ENCODE peak calls at places on chromosomes 3 and 15, in six cellular contexts. P is A549, K is heart left ventricle, T is uterus, E is AG10803, U is choroid plexus epithelial cell. X is an unnamed sample.

GRCh38 chr15:89179966-89180875 is 41.2 kb downstream of the RLBP1 start:
- DNase-seq in K (no peak), U (peak), E (no peak), T (no peak), P (no peak), X (peak)

GRCh38 chr15:80580107-80580506 is 115.0 kb upstream of the ABHD17C start:
- DNase-seq in U (peak), T (no peak), P (peak), E (peak), K (no peak), X (peak)

GRCh38 chr15:91049378-91050127 is 27.2 kb upstream of the VPS33B start:
- DNase-seq in U (peak), K (peak), P (peak), E (peak), T (peak), X (peak)

GRCh38 chr15:42385206-42385979 is 26.1 kb downstream of the CAPN3 start:
- DNase-seq in K (no peak), U (peak), E (peak), T (no peak), P (peak), X (no peak)

GRCh38 chr15:83504365-83504764 is 57.2 kb downstream of the SH3GL3 start:
- DNase-seq in P (no peak), T (no peak), K (no peak), U (no peak), E (no peak), X (no peak)

GRCh38 chr3:61537366-61537765 is 24.0 kb upstream of the PTPRG start:
- DNase-seq in T (no peak), P (no peak), E (no peak), K (no peak), U (peak), X (no peak)

GRCh38 chr3:172280406-172281051 is 167.7 kb downstream of the GHSR start:
- DNase-seq in P (no peak), T (no peak), E (peak), K (no peak), U (peak), X (no peak)

GRCh38 chr15:74060251-74060650 is 22.1 kb downstream of the GOLGA6A start:
- DNase-seq in U (no peak), P (no peak), K (no peak), E (no peak), T (no peak), X (no peak)

GRCh38 chr3:15858547-15859506 is 61.0 kb upstream of the ANKRD28 start:
- DNase-seq in T (peak), K (peak), P (peak), E (peak), U (peak), X (no peak)

GRCh38 chr3:171306631-171307030 is 153.6 kb downstream of the TNIK start:
- DNase-seq in U (peak), T (peak), K (peak), E (peak), P (peak), X (peak)

GRCh38 chr3:178155521-178155920 is 380.7 kb upstream of the KCNMB2 start:
- DNase-seq in P (peak), K (no peak), U (no peak), E (no peak), T (no peak), X (no peak)

GRCh38 chr3:40973141-40973540 is 226.2 kb upstream of the CTNNB1 start:
- DNase-seq in K (no peak), P (no peak), T (no peak), U (no peak), E (no peak), X (no peak)

GRCh38 chr3:8739757-8740508 is 6.3 kb downstream of the CAV3 start:
- DNase-seq in T (no peak), U (peak), K (no peak), P (peak), E (peak), X (no peak)

GRCh38 chr3:150603090-150603887 is at the start of gene SELENOT:
- DNase-seq in T (peak), P (peak), E (peak), K (peak), U (peak), X (peak)

GRCh38 chr3:150597646-150598045 is 5.5 kb upstream of the SELENOT start:
- DNase-seq in E (no peak), U (no peak), T (no peak), P (no peak), K (no peak), X (no peak)

GRCh38 chr3:150602426-150603089 is 563 bp upstream of the SELENOT start:
- DNase-seq in K (no peak), P (no peak), U (no peak), T (no peak), E (no peak), X (no peak)

GRCh38 chr3:150603888-150604319 is 783 bp downstream of the SELENOT start:
- DNase-seq in P (no peak), E (no peak), T (no peak), U (no peak), K (no peak), X (no peak)

DNA sequence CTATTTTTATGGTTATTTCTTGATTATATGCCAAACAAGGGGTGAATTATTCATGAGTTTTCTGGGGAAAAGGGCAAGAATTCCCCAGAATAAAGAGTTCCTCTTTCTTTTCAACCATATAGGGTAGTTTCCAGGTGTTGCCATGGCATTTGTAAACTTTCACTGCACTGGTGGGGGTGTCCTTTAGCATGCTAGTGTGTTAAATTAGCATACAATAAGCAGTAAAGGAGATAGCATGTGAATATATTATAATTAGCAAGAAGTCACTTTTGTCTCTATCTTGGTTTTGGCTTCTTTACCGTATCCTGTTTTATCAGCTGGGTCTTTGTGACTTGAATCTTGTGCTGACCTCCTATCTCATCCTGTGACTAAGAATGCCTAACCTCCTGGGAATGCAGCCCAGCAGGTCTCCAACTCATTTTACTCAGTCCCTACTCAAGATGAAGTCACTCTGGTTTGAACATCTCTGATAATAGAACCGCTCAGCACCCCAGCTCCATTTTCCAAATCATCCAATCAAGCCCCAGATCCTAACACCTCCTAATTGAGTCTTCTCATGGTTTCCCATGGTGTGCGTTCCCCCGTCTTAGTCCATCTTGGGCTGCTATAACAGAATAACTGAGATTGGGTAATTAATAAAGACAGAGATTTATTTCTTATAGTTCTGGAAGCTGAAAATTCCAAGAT is 3.4 kb upstream of the SELENOT start:
- DNase-seq in E (peak), P (no peak), T (no peak), U (peak), K (no peak), X (no peak)
- H3K4me3 ChIP-seq in E (no peak), P (no peak), T (no peak), U (no peak), K (no peak), X (no peak)

DNA sequence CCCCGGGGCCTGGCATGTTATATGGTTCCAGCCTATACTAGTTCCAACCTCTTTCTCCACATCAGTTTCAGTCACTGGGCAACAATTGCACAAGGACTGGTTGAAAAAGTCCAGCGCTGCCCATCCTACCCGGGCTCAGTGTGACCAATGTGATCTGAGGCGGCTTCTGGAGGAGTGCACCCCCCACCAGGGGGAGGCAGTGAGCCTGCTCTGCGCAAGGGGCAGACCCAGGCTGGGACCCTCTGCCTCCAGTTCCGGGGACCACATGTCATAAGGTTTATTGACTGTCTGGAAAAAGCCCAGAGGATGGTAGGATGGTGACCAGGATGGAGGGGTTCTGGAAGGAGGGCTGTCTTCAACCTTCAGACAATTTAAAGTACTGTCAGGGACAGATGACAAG is 25.6 kb upstream of the NR2E3 start:
- DNase-seq in K (no peak), E (no peak), P (no peak), T (no peak), U (no peak), X (no peak)
- TF ChIP-seq CTCF in K (peak), E (peak), P (peak), T (no peak), U (peak), X (peak)

GRCh38 chr3:49019941-49020334 is 1.6 kb upstream of the DALRD3 start:
- DNase-seq in P (no peak), K (peak), T (no peak), E (no peak), U (no peak), X (no peak)
- H3K4me3 ChIP-seq in P (peak), K (peak), T (peak), E (peak), U (peak), X (peak)

GRCh38 chr3:43792904-43793303 is 102.2 kb downstream of the ABHD5 start:
- DNase-seq in E (peak), T (no peak), P (no peak), K (no peak), U (no peak), X (no peak)

GRCh38 chr3:43797794-43798193 is 107.1 kb downstream of the ABHD5 start:
- DNase-seq in T (no peak), K (no peak), U (no peak), P (no peak), E (no peak), X (no peak)

GRCh38 chr3:43793648-43794372 is 103.1 kb downstream of the ABHD5 start:
- DNase-seq in T (no peak), E (no peak), P (no peak), U (no peak), K (no peak), X (no peak)

GRCh38 chr3:43796041-43796596 is 105.4 kb downstream of the ABHD5 start:
- DNase-seq in E (peak), U (no peak), T (no peak), K (no peak), P (no peak), X (no peak)

DNA sequence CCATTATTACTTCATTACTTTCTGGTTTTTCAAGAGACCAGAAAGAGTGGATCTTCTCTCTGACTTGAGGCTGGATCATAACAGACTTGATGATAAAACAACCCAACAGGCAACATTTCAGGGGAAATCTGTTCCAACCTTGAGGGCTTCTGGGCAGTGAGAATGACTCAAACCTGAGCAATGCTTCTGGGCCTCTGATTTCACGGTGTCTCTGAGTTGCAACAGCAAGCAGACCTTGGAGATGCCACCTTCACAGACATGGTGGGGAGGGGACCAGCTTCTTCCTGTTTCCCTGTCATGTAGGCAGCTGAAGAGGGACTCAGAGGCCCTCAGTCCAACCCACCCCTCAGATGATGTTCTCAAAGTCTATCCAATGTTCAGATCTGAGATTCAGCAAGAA is 104.0 kb downstream of the ABHD5 start:
- DNase-seq in K (no peak), U (peak), E (peak), P (no peak), T (no peak), X (peak)
- TF ChIP-seq CTCF in K (no peak), U (no peak), E (no peak), P (no peak), T (no peak), X (no peak)

DNA sequence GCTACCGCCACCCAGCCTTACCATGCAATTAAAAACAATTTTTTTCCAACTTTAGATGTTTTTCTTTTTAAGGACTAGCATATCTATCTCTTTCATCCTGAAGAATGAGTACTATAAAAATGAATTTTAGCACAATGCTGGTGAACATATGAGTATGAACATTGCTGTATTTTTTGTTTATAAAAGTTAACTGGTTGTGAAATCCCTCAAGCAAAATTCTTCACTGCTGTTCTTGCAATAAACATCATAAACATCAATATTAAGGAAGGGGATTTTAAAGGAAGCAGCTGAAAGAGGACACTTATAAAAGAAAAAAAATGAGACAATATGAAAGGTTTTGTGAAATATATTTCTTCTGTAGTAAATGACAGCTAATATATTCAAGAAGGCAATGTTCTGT is 3.0 kb downstream of the PLSCR4 start:
- DNase-seq in P (no peak), E (no peak), T (no peak), K (no peak), U (no peak), X (no peak)
- H3K4me3 ChIP-seq in P (no peak), E (no peak), T (no peak), K (no peak), U (no peak), X (no peak)

DNA sequence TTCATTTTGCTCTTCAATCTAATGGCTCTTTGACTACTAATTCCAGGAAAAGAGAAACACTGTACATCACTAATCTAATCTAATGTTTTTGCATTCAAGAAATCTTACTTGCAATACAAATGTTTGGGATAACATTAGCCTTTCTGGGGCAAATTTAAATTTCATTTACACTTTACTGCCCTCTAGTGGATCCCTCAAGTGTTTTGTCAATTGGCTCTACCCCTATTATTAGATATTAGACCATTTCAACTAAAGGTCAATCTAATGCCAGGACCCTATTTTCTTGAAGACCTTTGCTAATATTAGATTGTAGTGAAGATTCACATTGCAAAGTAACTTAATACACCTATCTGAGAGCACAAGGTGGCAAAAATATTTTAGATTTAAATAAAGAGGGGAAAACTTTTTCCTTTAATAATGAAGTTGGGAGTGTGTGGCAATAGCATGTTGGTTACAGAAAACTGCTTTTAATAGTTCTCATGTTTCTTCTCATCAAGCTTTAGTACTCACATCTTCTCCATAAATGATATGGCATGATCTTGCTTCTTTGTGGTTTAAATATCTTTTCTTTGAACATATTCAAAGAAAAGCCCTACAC is 5.0 kb downstream of the C2CD4A start:
- DNase-seq in K (no peak), T (no peak), U (peak), P (peak), E (peak), X (no peak)
- TF ChIP-seq CTCF in K (peak), T (peak), U (peak), P (peak), E (peak), X (peak)

GRCh38 chr3:65855370-65856100 is 183.2 kb downstream of the MAGI1 start:
- DNase-seq in E (peak), U (peak), K (no peak), T (no peak), P (no peak), X (peak)
- H3K4me3 ChIP-seq in E (no peak), U (no peak), K (no peak), T (no peak), P (no peak), X (no peak)

DNA sequence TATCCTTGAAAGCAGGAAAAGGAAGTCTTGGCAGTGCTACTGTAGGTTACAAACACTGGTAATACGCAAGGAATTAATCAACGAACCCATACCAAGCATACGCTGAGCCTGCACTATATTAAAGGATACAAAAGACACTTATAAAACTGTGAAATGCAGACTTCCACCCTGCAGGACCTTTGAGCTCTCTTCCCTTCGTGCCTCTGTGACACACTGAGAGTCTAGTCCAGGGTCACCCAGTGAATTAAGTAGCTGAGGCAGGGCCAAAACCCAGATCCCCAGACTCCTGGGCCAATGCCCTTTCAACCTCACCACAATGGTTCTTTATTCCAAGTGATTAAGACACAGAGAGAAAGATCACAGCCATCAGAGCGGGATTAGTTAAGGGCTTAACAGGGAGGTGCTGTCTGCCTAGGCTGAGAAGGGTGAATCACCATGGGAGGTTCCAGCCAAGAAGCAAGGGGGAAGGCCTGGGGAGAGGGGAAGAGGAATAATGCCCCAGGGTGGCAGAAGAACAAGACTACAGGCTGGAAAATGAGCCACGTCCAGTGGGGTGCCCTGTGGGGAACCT is 6.8 kb downstream of the ANXA2 start:
- DNase-seq in T (peak), U (peak), P (peak), E (peak), K (peak), X (no peak)
- TF ChIP-seq CTCF in T (no peak), U (peak), P (peak), E (peak), K (no peak), X (peak)

X was measured in AG09309.